ENCODE peak calls at places on chromosome 17, in four cellular contexts. X is SK-N-SH, E is GM12878, V is HepG2. F is an unnamed sample.

GRCh38 chr17:3012926-3013581 is 50.4 kb downstream of the OR1D5 start:
- DNase-seq in X (peak), E (peak), V (peak), F (peak)

GRCh38 chr17:66678061-66678460 is 156.9 kb upstream of the CACNG5 start:
- DNase-seq in X (no peak), E (no peak), V (no peak), F (no peak)

GRCh38 chr17:10127819-10128375 is 70.5 kb downstream of the GAS7 start:
- DNase-seq in X (no peak), E (no peak), V (no peak), F (no peak)

GRCh38 chr17:46020023-46020735 is 21.1 kb downstream of the STH start:
- DNase-seq in X (no peak), E (peak), V (no peak), F (no peak)

GRCh38 chr17:58327363-58328194 is 1.0 kb downstream of the TSPOAP1 start:
- DNase-seq in X (peak), E (no peak), V (no peak), F (no peak)

GRCh38 chr17:41893384-41893783 is 25.4 kb downstream of the ACLY start:
- DNase-seq in X (no peak), E (no peak), V (no peak), F (no peak)

GRCh38 chr17:55743103-55743679 is 7.7 kb upstream of the PCTP start:
- DNase-seq in X (no peak), E (no peak), V (peak), F (peak)

GRCh38 chr17:51305182-51305581 is 44.8 kb downstream of the UTP18 start:
- DNase-seq in X (no peak), E (no peak), V (peak), F (no peak)

GRCh38 chr17:48011405-48012150 is 26.0 kb downstream of the COPZ2 start:
- DNase-seq in X (peak), E (no peak), V (peak), F (peak)

GRCh38 chr17:59435238-59435637 is 103.8 kb downstream of the YPEL2 start:
- DNase-seq in X (no peak), E (no peak), V (no peak), F (no peak)

GRCh38 chr17:76051571-76051970 is 20.7 kb downstream of the SRP68 start:
- DNase-seq in X (no peak), E (no peak), V (no peak), F (no peak)

GRCh38 chr17:57045868-57046671 is 39.0 kb upstream of the AKAP1 start:
- DNase-seq in X (peak), E (no peak), V (no peak), F (no peak)

GRCh38 chr17:45640141-45640850 is 143.8 kb upstream of the CRHR1 start:
- DNase-seq in X (peak), E (peak), V (peak), F (peak)

GRCh38 chr17:42687707-42688275 is 5.5 kb downstream of the CNTNAP1 start:
- DNase-seq in X (peak), E (no peak), V (no peak), F (no peak)

DNA sequence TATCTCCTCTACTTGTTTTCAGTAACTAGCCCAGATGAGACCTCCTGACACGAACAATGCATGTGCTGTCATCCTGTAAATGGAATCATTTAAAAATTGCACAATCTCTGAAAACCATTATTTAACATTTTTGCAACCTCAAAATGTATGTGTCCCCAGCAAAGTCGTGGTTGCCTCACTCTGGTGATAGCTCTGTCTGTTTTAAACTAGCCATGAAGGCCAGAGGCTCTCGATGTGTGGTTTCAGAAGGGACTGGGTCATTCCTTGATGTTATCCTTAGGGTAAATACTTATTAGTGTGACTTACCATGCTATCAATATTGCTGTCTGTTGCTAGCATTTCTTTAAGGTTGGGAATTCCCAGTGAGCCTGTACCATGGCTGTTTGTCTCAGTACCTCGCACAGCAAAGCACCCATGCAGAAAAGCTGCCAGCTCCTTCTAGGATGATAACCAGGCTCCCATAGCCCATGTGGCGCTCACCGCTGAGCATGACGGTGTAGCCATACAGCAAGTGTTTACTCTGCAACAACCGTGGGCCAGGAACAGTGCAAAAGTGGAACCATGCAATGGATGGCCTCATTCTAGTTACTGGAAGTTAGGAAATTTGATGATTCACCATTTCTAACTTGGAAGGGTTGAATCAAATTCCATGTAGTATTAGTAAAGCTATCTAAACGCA is 2.9 kb upstream of the PGS1 start:
- DNase-seq in X (no peak), E (no peak), V (peak), F (no peak)
- TF ChIP-seq PBX3 in X (peak), E (no peak), V (no peak), F (no peak)

GRCh38 chr17:40287494-40288369 is at the start of gene CDC6:
- DNase-seq in X (peak), E (peak), V (peak), F (peak)

GRCh38 chr17:40287159-40287493 is 553 bp upstream of the CDC6 start:
- DNase-seq in X (no peak), E (no peak), V (no peak), F (no peak)

GRCh38 chr17:40293363-40293762 is 5.7 kb downstream of the CDC6 start:
- DNase-seq in X (no peak), E (no peak), V (no peak), F (no peak)

GRCh38 chr17:40291311-40291710 is 3.6 kb downstream of the CDC6 start:
- DNase-seq in X (no peak), E (no peak), V (no peak), F (no peak)

GRCh38 chr17:40290629-40291296 is 3.1 kb downstream of the CDC6 start:
- DNase-seq in X (peak), E (no peak), V (peak), F (peak)
- TF ChIP-seq PBX3 in X (no peak), E (no peak), V (no peak), F (no peak)

GRCh38 chr17:33487187-33487586 is 194.1 kb upstream of the ASIC2 start:
- DNase-seq in X (no peak), E (no peak), V (no peak), F (no peak)

GRCh38 chr17:33482636-33483035 is 189.5 kb upstream of the ASIC2 start:
- DNase-seq in X (no peak), E (no peak), V (no peak), F (no peak)

GRCh38 chr17:33486135-33486886 is 193.2 kb upstream of the ASIC2 start:
- DNase-seq in X (no peak), E (no peak), V (no peak), F (no peak)

GRCh38 chr17:33484559-33484958 is 191.5 kb upstream of the ASIC2 start:
- DNase-seq in X (no peak), E (no peak), V (no peak), F (no peak)

GRCh38 chr17:33481652-33482051 is 188.6 kb upstream of the ASIC2 start:
- DNase-seq in X (no peak), E (no peak), V (no peak), F (no peak)
- TF ChIP-seq PBX3 in X (no peak), E (no peak), V (no peak), F (no peak)

DNA sequence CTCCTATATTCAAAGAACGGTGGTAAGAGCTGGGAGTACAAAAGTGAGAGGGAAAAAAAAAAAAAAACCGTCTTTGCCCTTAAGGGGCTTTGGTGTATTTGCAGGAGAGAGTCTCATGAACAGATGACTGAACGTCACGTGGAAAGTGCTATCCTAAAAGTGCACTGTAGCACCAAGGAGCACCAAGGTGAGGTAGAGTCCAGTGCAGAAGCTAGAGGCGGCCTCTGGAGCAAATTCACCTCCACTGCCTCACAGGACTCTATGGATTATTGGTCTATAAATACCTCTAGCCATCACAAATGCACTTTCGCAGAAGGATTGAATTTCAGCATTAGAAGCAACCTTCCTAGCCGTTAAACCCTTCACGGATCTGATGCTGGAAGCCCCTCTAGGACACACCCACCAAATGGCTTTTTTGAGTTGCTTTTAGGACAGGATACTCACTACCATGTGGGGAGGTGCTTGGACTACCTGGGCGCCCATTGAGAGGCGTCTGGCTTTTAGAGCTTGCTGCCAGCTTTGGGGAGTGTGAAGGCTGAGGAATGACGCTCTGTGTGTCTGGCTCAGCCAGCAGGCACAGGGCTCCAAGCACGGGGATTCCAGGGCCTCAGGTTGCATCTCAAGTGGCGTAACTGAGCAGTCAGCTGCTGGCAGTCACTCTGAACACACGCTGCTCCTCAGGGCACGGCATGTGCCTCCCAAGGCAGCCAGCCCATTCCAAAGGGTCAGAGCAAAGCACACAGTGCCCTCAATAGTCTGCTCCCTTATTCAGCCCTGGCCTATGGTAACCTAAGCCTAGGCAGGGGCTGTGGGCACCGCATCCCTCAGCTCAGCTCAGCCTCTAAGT is 52.7 kb downstream of the CDRT4 start:
- DNase-seq in X (no peak), E (no peak), V (no peak), F (no peak)
- TF ChIP-seq PBX3 in X (no peak), E (no peak), V (no peak), F (no peak)

DNA sequence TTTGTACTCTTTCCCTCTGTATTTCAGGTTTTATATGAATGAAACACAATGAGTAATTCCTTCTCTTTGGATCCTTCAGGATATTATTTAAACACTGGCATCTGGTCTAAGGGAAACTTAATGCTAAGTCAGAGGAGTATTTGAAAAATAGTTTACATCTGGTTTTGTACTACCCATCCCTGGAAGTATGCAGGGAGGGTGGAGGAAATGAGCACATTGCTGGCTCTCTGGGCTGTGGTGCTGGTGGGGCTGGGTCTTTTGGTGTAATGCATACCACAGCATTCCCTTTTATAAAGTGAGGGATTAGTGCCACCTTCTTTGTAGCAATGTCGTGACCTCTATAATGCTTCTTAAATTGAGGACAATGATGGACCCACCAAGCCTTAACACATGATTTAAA is 105.4 kb upstream of the AXIN2 start:
- DNase-seq in X (no peak), E (no peak), V (no peak), F (no peak)
- TF ChIP-seq PBX3 in X (no peak), E (no peak), V (no peak), F (no peak)

F was measured in A549.